ENCODE peak calls at places on chromosomes 1 and 21, in nine cellular contexts. U, J, X, H, O, S, I, M and Y are unnamed samples. For H3K9me3 and H3K4me1, the result is how much of the 10 kb centered on the place peaks cover.

GRCh38 chr1:2801535-2802291 is at the start of gene TTC34:
- DNase-seq in U (no peak), J (no peak), O (no peak), M (no peak), I (peak), H (peak), X (no peak), S (peak), Y (peak)

GRCh38 chr21:43194303-43195130 is 25.7 kb downstream of the CRYAA start:
- DNase-seq in H (no peak), I (no peak), S (peak), X (no peak), J (no peak), O (peak), U (no peak), M (no peak), Y (no peak)

GRCh38 chr1:118960026-118960561 is 28.0 kb downstream of the TBX15 start:
- DNase-seq in X (no peak), I (no peak), J (no peak), S (peak), H (peak), O (no peak), U (no peak), M (no peak), Y (no peak)

GRCh38 chr1:205668951-205669340 is 11.4 kb downstream of the SLC45A3 start:
- DNase-seq in I (peak), O (no peak), M (no peak), S (no peak), X (no peak), H (peak), J (peak), U (no peak), Y (no peak)

GRCh38 chr1:89843279-89844121 is 22.7 kb downstream of the LRRC8D start:
- DNase-seq in X (peak), J (peak), I (peak), H (peak), S (peak), M (no peak), O (peak), U (peak), Y (peak)

GRCh38 chr1:245579881-245580280 is 425.1 kb downstream of the KIF26B start:
- DNase-seq in S (no peak), U (no peak), M (no peak), J (no peak), H (no peak), O (no peak), X (no peak), I (no peak), Y (no peak)

GRCh38 chr1:225480825-225481434 is 53.1 kb upstream of the LBR start:
- DNase-seq in U (no peak), H (peak), X (no peak), I (peak), S (no peak), M (no peak), J (peak), O (no peak), Y (peak)

GRCh38 chr1:196773713-196774112 is 927 bp upstream of the CFHR3 start:
- DNase-seq in M (no peak), H (no peak), O (no peak), U (no peak), I (no peak), S (no peak), X (no peak), J (no peak), Y (no peak)

GRCh38 chr1:15908597-15908996 is 61.1 kb downstream of the SPEN start:
- DNase-seq in X (no peak), O (no peak), I (no peak), M (no peak), J (no peak), H (no peak), U (no peak), S (no peak), Y (no peak)

GRCh38 chr1:154719586-154720327 is 111.8 kb upstream of the ADAR start:
- DNase-seq in S (no peak), M (no peak), H (no peak), J (peak), I (no peak), O (no peak), U (no peak), X (no peak), Y (no peak)

GRCh38 chr1:24097663-24098062 is 14.3 kb downstream of the MYOM3 start:
- DNase-seq in U (no peak), J (no peak), H (no peak), I (no peak), O (no peak), X (no peak), S (peak), M (no peak), Y (no peak)

GRCh38 chr1:3054474-3054873 is 14.5 kb upstream of the PRDM16 start:
- DNase-seq in J (no peak), S (no peak), M (no peak), U (no peak), O (no peak), X (no peak), H (no peak), I (no peak), Y (no peak)

GRCh38 chr1:36988311-36988710 is 46.0 kb downstream of the GRIK3 start:
- DNase-seq in S (no peak), J (no peak), O (no peak), U (peak), X (no peak), H (no peak), I (no peak), M (no peak), Y (no peak)

GRCh38 chr1:223315660-223316059 is 48.3 kb downstream of the SUSD4 start:
- DNase-seq in J (no peak), H (no peak), X (no peak), S (no peak), O (no peak), I (no peak), M (no peak), U (no peak), Y (no peak)

GRCh38 chr1:218377143-218377660 is 32.1 kb downstream of the TGFB2 start:
- DNase-seq in S (no peak), O (peak), M (no peak), X (no peak), I (no peak), U (no peak), H (no peak), J (no peak), Y (peak)

GRCh38 chr1:219702551-219703215 is 89.8 kb upstream of the ZC3H11B start:
- DNase-seq in M (no peak), I (no peak), J (no peak), X (no peak), H (no peak), O (no peak), S (no peak), U (no peak), Y (no peak)

GRCh38 chr21:26966978-26967913 is at the start of gene ADAMTS5:
- DNase-seq in X (peak), J (peak), H (no peak), S (peak), I (peak), O (peak), U (no peak), M (no peak), Y (no peak)

GRCh38 chr1:173520799-173521198 is 43.7 kb downstream of the PRDX6 start:
- DNase-seq in H (no peak), I (no peak), J (no peak), O (no peak), U (no peak), M (no peak), X (no peak), S (no peak), Y (no peak)

GRCh38 chr1:80565416-80565815 is 1235.3 kb upstream of the ADGRL2 start:
- DNase-seq in O (no peak), X (no peak), M (no peak), I (no peak), J (no peak), S (no peak), H (no peak), U (no peak), Y (no peak)

GRCh38 chr1:54398963-54399528 is 7.1 kb downstream of the SSBP3 start:
- DNase-seq in S (no peak), U (no peak), O (no peak), I (no peak), H (no peak), X (no peak), J (no peak), M (no peak), Y (no peak)

GRCh38 chr1:108071601-108072000 is 106.6 kb upstream of the VAV3 start:
- DNase-seq in M (no peak), U (no peak), H (no peak), S (no peak), O (no peak), I (no peak), J (no peak), X (no peak), Y (no peak)

DNA sequence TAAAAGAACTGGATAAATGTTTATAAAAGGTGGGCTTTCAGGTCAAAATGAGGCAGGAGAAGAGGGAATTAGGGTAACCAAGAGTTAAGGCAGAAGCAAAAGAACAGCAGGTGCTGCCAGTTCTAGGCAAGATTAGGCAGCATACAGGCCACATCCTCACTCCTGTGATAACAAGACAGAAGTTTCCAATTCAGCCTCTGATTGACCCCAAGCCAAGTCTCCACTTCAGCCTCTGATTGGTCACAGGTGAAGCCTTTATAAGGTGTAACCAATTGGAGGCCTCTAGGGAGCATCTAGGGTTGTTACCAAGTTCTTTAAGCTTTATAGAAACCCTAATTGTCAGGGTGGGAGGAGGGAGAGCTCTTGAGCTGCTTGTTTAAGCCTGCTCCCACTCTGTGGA is 160.8 kb downstream of the MATN1 start:
- DNase-seq in M (no peak), O (no peak), S (no peak), H (no peak), X (no peak), J (no peak), I (no peak), U (no peak), Y (no peak)
- H3K9me3 ChIP-seq in M (under half), O (under half), S (under half), H (under half), X (under half), J (under half), I (under half), U (under half), Y (under half)

GRCh38 chr1:209758360-209758759 is 2.5 kb downstream of the TRAF3IP3 start:
- DNase-seq in O (no peak), H (no peak), U (no peak), M (no peak), J (no peak), I (no peak), S (no peak), X (no peak), Y (no peak)
- H3K4me3 ChIP-seq in O (no peak), H (no peak), U (no peak), M (no peak), J (no peak), I (no peak), S (no peak), X (no peak), Y (peak)

DNA sequence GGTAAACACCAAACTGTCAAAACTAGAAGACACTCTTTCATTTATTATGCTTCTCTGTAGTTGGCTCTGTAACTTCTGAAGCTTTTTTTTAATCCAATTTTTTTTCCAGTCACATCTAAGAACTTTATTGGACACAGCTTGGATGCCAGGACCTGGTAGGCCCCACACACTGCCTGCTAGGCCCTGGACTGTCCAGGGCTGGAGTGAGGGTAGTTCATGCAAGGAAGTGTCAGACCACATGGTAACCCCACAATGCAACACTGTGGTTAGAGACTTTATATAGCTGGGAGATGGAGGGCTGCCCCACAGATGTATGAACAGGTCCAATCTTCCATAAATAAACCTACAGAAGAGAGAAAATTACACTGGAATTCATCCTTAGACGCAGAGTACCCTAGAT is 7.1 kb downstream of the SLC2A1 start:
- DNase-seq in X (no peak), S (no peak), J (no peak), O (no peak), U (no peak), H (no peak), I (no peak), M (no peak), Y (no peak)
- H3K4me1 ChIP-seq in X (under half), S (under half), J (half or more), O (half or more), U (under half), H (half or more), I (under half), M (under half), Y (half or more)

DNA sequence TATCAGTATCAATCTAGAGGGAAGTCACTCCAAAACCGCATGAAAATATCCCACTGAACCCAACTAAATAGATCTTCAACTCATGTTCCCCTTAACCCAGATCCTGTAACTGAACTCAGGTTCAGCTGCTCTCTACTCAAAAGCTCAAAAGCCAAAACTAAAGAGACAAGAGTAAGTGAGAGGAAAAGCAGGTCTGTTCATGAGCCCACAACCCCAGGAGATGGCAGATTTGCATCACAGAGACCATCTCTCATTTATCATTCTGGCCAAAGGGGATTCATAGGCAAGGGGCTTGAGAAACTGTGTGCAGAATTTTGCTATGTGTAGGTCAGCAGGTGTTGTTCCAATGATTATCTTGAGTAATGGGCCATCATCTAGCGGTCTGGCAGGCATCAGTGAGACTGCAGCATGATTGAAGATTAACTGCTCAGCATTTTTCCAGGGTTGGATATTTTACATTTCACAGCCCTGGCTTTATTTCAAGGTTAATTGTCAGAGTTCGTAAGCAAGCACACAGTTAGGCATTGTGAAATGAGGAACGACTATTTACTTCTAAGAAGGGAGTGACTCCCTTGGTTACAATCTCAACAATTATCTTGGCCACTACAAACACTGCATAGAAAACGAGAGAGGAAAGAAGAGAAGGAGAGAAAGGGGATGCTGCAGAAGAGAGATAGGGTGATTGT is 1204.5 kb upstream of the TMPRSS15 start:
- DNase-seq in X (no peak), O (no peak), I (no peak), H (no peak), M (no peak), U (no peak), S (no peak), J (peak), Y (no peak)
- H3K9me3 ChIP-seq in X (under half), O (under half), I (under half), H (under half), M (under half), U (under half), S (under half), J (under half), Y (under half)

GRCh38 chr1:160116277-160117147 is 953 bp downstream of the ATP1A2 start:
- DNase-seq in O (no peak), S (peak), J (no peak), U (no peak), M (peak), X (no peak), H (no peak), I (no peak), Y (no peak)

GRCh38 chr1:160118928-160119327 is 3.4 kb downstream of the ATP1A2 start:
- DNase-seq in J (no peak), H (no peak), X (no peak), M (no peak), S (no peak), U (no peak), I (no peak), O (no peak), Y (no peak)

GRCh38 chr1:160115545-160116276 is at the start of gene ATP1A2:
- DNase-seq in X (peak), J (peak), I (no peak), H (no peak), M (no peak), O (no peak), S (peak), U (no peak), Y (no peak)

GRCh38 chr1:160117300-160117699 is 1.7 kb downstream of the ATP1A2 start:
- DNase-seq in M (no peak), H (no peak), I (no peak), X (no peak), J (no peak), U (no peak), S (no peak), O (no peak), Y (no peak)

DNA sequence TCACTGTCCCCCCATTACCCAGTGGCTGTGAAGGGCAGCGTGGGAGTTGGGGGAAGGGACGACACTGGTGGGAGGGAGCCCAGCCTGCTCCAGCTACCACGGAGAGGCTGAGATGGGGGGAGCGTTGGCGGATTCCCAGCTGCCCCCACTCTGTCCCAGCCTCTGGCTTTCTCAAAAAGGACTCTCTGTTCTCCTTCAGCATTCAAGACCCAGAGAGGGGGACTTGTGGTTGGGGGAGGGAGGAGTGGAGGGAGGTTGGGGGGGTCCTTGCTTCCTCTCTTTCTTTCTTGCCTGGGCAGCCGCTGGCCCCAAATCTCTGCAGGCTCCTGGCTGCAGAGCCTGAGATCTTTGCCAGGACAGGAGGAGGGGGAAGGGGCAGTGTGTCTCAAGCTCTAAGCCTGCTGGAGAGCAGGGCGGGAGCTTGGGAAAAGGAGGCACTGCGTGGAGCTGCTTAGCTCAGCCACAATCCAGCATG is 2.2 kb downstream of the ATP1A2 start:
- DNase-seq in M (no peak), U (peak), I (no peak), O (no peak), X (peak), J (peak), H (no peak), S (peak), Y (no peak)
- H3K4me3 ChIP-seq in M (peak), U (no peak), I (no peak), O (no peak), X (peak), J (peak), H (no peak), S (peak), Y (no peak)

GRCh38 chr1:21311016-21311415 is 20.8 kb upstream of the ECE1 start:
- DNase-seq in J (no peak), U (no peak), X (no peak), S (no peak), O (no peak), H (no peak), M (no peak), I (no peak), Y (no peak)
- H3K4me1 ChIP-seq in J (under half), U (under half), X (half or more), S (under half), O (under half), H (under half), M (under half), I (under half), Y (under half)